ENCODE peak calls at places on chromosomes 11 and 22, in eight cellular contexts. One of them, this sample, is unnamed.

GRCh38 chr11:84260862-84261261 is 974.7 kb upstream of the CCDC90B start:
- DNase-seq in fibroblast of mammary gland: peak
- DNase-seq in cardiac muscle cell: no peak
- DNase-seq in GM20000: no peak
- DNase-seq in mucosa of descending colon: no peak
- DNase-seq in colonic mucosa: no peak
- DNase-seq in ovary: no peak
- DNase-seq in progenitor cell of endocrine pancreas: no peak
- DNase-seq in this sample: no peak

GRCh38 chr11:118147502-118147901 is 5.1 kb downstream of the SCN4B start:
- DNase-seq in fibroblast of mammary gland: no peak
- DNase-seq in GM20000: no peak
- DNase-seq in colonic mucosa: no peak
- DNase-seq in ovary: no peak
- DNase-seq in cardiac muscle cell: no peak
- DNase-seq in mucosa of descending colon: no peak
- DNase-seq in progenitor cell of endocrine pancreas: no peak
- DNase-seq in this sample: no peak

GRCh38 chr11:45109400-45109799 is 37.0 kb upstream of the PRDM11 start:
- DNase-seq in fibroblast of mammary gland: no peak
- DNase-seq in cardiac muscle cell: no peak
- DNase-seq in progenitor cell of endocrine pancreas: no peak
- DNase-seq in mucosa of descending colon: no peak
- DNase-seq in GM20000: no peak
- DNase-seq in ovary: no peak
- DNase-seq in colonic mucosa: peak
- DNase-seq in this sample: no peak

GRCh38 chr11:97201743-97202612 is 812.2 kb downstream of the JRKL start:
- DNase-seq in fibroblast of mammary gland: no peak
- DNase-seq in GM20000: no peak
- DNase-seq in ovary: no peak
- DNase-seq in colonic mucosa: no peak
- DNase-seq in cardiac muscle cell: no peak
- DNase-seq in progenitor cell of endocrine pancreas: no peak
- DNase-seq in mucosa of descending colon: no peak
- DNase-seq in this sample: no peak

GRCh38 chr22:45082795-45083194 is 73.0 kb upstream of the PHF21B start:
- DNase-seq in colonic mucosa: no peak
- DNase-seq in progenitor cell of endocrine pancreas: no peak
- DNase-seq in GM20000: no peak
- DNase-seq in mucosa of descending colon: no peak
- DNase-seq in cardiac muscle cell: peak
- DNase-seq in fibroblast of mammary gland: peak
- DNase-seq in ovary: no peak
- DNase-seq in this sample: no peak

GRCh38 chr22:32044913-32045312 is 1.9 kb downstream of the SLC5A1 start:
- DNase-seq in fibroblast of mammary gland: peak
- DNase-seq in progenitor cell of endocrine pancreas: no peak
- DNase-seq in colonic mucosa: peak
- DNase-seq in mucosa of descending colon: peak
- DNase-seq in GM20000: no peak
- DNase-seq in cardiac muscle cell: no peak
- DNase-seq in ovary: no peak
- DNase-seq in this sample: no peak

GRCh38 chr22:16970446-16970845 is 37.6 kb downstream of the GAB4 start:
- DNase-seq in fibroblast of mammary gland: no peak
- DNase-seq in ovary: no peak
- DNase-seq in GM20000: no peak
- DNase-seq in colonic mucosa: no peak
- DNase-seq in progenitor cell of endocrine pancreas: no peak
- DNase-seq in cardiac muscle cell: no peak
- DNase-seq in mucosa of descending colon: no peak
- DNase-seq in this sample: no peak

GRCh38 chr11:70678931-70679900 is 280.9 kb downstream of the CTTN start:
- DNase-seq in cardiac muscle cell: no peak
- DNase-seq in progenitor cell of endocrine pancreas: no peak
- DNase-seq in colonic mucosa: no peak
- DNase-seq in GM20000: no peak
- DNase-seq in mucosa of descending colon: no peak
- DNase-seq in fibroblast of mammary gland: no peak
- DNase-seq in ovary: no peak
- DNase-seq in this sample: no peak

GRCh38 chr22:37604074-37604473 is 4.6 kb upstream of the GGA1 start:
- DNase-seq in progenitor cell of endocrine pancreas: no peak
- DNase-seq in mucosa of descending colon: no peak
- DNase-seq in cardiac muscle cell: no peak
- DNase-seq in ovary: no peak
- DNase-seq in fibroblast of mammary gland: no peak
- DNase-seq in colonic mucosa: no peak
- DNase-seq in GM20000: no peak
- DNase-seq in this sample: no peak

GRCh38 chr22:37601203-37601539 is 7.5 kb upstream of the GGA1 start:
- DNase-seq in mucosa of descending colon: peak
- DNase-seq in progenitor cell of endocrine pancreas: no peak
- DNase-seq in GM20000: no peak
- DNase-seq in ovary: no peak
- DNase-seq in cardiac muscle cell: no peak
- DNase-seq in colonic mucosa: no peak
- DNase-seq in fibroblast of mammary gland: no peak
- DNase-seq in this sample: no peak

GRCh38 chr22:37604875-37605274 is 3.8 kb upstream of the GGA1 start:
- DNase-seq in cardiac muscle cell: no peak
- DNase-seq in fibroblast of mammary gland: no peak
- DNase-seq in colonic mucosa: peak
- DNase-seq in ovary: no peak
- DNase-seq in progenitor cell of endocrine pancreas: no peak
- DNase-seq in mucosa of descending colon: peak
- DNase-seq in GM20000: no peak
- DNase-seq in this sample: no peak

GRCh38 chr22:37599161-37599560 is 9.5 kb upstream of the GGA1 start:
- DNase-seq in fibroblast of mammary gland: no peak
- DNase-seq in mucosa of descending colon: peak
- DNase-seq in progenitor cell of endocrine pancreas: no peak
- DNase-seq in ovary: no peak
- DNase-seq in GM20000: no peak
- DNase-seq in colonic mucosa: peak
- DNase-seq in cardiac muscle cell: no peak
- DNase-seq in this sample: no peak

GRCh38 chr22:37601540-37602442 is 6.8 kb upstream of the GGA1 start:
- DNase-seq in ovary: no peak
- DNase-seq in mucosa of descending colon: peak
- DNase-seq in progenitor cell of endocrine pancreas: no peak
- DNase-seq in cardiac muscle cell: peak
- DNase-seq in GM20000: no peak
- DNase-seq in colonic mucosa: peak
- DNase-seq in fibroblast of mammary gland: peak
- DNase-seq in this sample: no peak
- TF ChIP-seq CTCF in ovary: no peak
- TF ChIP-seq CTCF in mucosa of descending colon: no peak
- TF ChIP-seq CTCF in progenitor cell of endocrine pancreas: no peak
- TF ChIP-seq CTCF in cardiac muscle cell: no peak
- TF ChIP-seq CTCF in GM20000: no peak
- TF ChIP-seq CTCF in colonic mucosa: no peak
- TF ChIP-seq CTCF in fibroblast of mammary gland: no peak
- TF ChIP-seq CTCF in this sample: no peak

GRCh38 chr11:128303383-128303782 is 284.0 kb downstream of the ETS1 start:
- DNase-seq in mucosa of descending colon: no peak
- DNase-seq in ovary: no peak
- DNase-seq in GM20000: no peak
- DNase-seq in cardiac muscle cell: no peak
- DNase-seq in fibroblast of mammary gland: no peak
- DNase-seq in colonic mucosa: no peak
- DNase-seq in progenitor cell of endocrine pancreas: no peak
- DNase-seq in this sample: no peak

GRCh38 chr11:128304666-128305485 is 282.5 kb downstream of the ETS1 start:
- DNase-seq in ovary: no peak
- DNase-seq in fibroblast of mammary gland: no peak
- DNase-seq in colonic mucosa: no peak
- DNase-seq in cardiac muscle cell: no peak
- DNase-seq in GM20000: no peak
- DNase-seq in progenitor cell of endocrine pancreas: no peak
- DNase-seq in mucosa of descending colon: no peak
- DNase-seq in this sample: no peak

GRCh38 chr11:128305588-128305987 is 281.8 kb downstream of the ETS1 start:
- DNase-seq in fibroblast of mammary gland: no peak
- DNase-seq in progenitor cell of endocrine pancreas: no peak
- DNase-seq in ovary: no peak
- DNase-seq in GM20000: no peak
- DNase-seq in mucosa of descending colon: no peak
- DNase-seq in colonic mucosa: no peak
- DNase-seq in cardiac muscle cell: no peak
- DNase-seq in this sample: no peak

GRCh38 chr11:128300785-128301184 is 286.6 kb downstream of the ETS1 start:
- DNase-seq in fibroblast of mammary gland: no peak
- DNase-seq in colonic mucosa: no peak
- DNase-seq in progenitor cell of endocrine pancreas: no peak
- DNase-seq in ovary: no peak
- DNase-seq in cardiac muscle cell: no peak
- DNase-seq in mucosa of descending colon: no peak
- DNase-seq in GM20000: no peak
- DNase-seq in this sample: no peak

DNA sequence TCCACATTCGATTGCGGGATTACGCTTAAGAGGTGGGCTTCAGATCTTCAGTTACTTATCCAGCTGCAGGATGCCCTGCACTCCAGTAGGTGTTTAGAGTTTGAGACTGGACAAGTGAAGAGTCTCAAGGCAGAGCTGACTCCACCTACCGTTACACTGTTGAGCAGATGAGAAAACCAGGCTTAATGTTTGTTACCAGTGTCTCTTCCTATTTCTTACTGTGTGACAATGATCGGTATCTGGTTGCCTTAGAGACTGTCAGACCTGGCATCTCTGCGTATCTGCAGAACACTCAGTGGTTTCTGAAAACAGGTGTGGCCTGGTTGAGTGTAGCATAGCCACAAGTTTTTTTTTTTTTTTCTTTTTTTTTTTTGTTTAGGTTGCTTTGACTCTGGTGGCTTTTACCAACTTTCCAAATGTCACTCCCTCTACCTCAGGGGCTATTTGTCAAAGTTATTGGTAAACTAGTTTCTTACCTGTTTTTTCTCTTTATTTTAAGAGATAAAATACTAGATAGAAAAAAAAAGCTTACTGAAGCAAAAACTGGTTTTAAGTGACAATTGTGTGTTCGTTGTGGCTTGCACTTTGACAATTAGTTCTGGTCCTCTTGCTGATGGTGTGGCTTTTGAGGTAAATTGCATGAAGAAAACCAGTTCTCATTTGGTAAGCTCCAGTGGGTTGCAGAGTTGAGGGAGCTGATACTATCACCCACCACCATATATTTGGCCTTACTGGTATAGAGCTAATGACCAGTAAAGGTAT is 284.8 kb downstream of the ETS1 start:
- DNase-seq in ovary: no peak
- DNase-seq in fibroblast of mammary gland: no peak
- DNase-seq in mucosa of descending colon: peak
- DNase-seq in cardiac muscle cell: no peak
- DNase-seq in progenitor cell of endocrine pancreas: no peak
- DNase-seq in colonic mucosa: no peak
- DNase-seq in GM20000: peak
- DNase-seq in this sample: no peak
- TF ChIP-seq CTCF in ovary: no peak
- TF ChIP-seq CTCF in fibroblast of mammary gland: no peak
- TF ChIP-seq CTCF in mucosa of descending colon: no peak
- TF ChIP-seq CTCF in cardiac muscle cell: no peak
- TF ChIP-seq CTCF in progenitor cell of endocrine pancreas: no peak
- TF ChIP-seq CTCF in colonic mucosa: no peak
- TF ChIP-seq CTCF in GM20000: no peak
- TF ChIP-seq CTCF in this sample: no peak

GRCh38 chr22:38018938-38019827 is 34.8 kb upstream of the SOX10 start:
- DNase-seq in GM20000: no peak
- DNase-seq in ovary: no peak
- DNase-seq in fibroblast of mammary gland: no peak
- DNase-seq in colonic mucosa: no peak
- DNase-seq in cardiac muscle cell: no peak
- DNase-seq in mucosa of descending colon: no peak
- DNase-seq in progenitor cell of endocrine pancreas: no peak
- DNase-seq in this sample: no peak

GRCh38 chr22:38014083-38014482 is 29.7 kb upstream of the SOX10 start:
- DNase-seq in cardiac muscle cell: no peak
- DNase-seq in colonic mucosa: no peak
- DNase-seq in mucosa of descending colon: no peak
- DNase-seq in progenitor cell of endocrine pancreas: no peak
- DNase-seq in fibroblast of mammary gland: no peak
- DNase-seq in ovary: no peak
- DNase-seq in GM20000: no peak
- DNase-seq in this sample: no peak

GRCh38 chr22:38017939-38018885 is 33.9 kb upstream of the SOX10 start:
- DNase-seq in progenitor cell of endocrine pancreas: no peak
- DNase-seq in cardiac muscle cell: no peak
- DNase-seq in mucosa of descending colon: no peak
- DNase-seq in GM20000: no peak
- DNase-seq in ovary: no peak
- DNase-seq in fibroblast of mammary gland: no peak
- DNase-seq in colonic mucosa: no peak
- DNase-seq in this sample: no peak

GRCh38 chr22:38016182-38017078 is 32.1 kb upstream of the SOX10 start:
- DNase-seq in fibroblast of mammary gland: peak
- DNase-seq in mucosa of descending colon: peak
- DNase-seq in progenitor cell of endocrine pancreas: no peak
- DNase-seq in colonic mucosa: peak
- DNase-seq in GM20000: no peak
- DNase-seq in ovary: peak
- DNase-seq in cardiac muscle cell: peak
- DNase-seq in this sample: no peak

GRCh38 chr22:38017272-38017920 is 33.0 kb upstream of the SOX10 start:
- DNase-seq in GM20000: no peak
- DNase-seq in ovary: peak
- DNase-seq in progenitor cell of endocrine pancreas: no peak
- DNase-seq in mucosa of descending colon: peak
- DNase-seq in colonic mucosa: peak
- DNase-seq in cardiac muscle cell: peak
- DNase-seq in fibroblast of mammary gland: peak
- DNase-seq in this sample: peak
- TF ChIP-seq CTCF in GM20000: no peak
- TF ChIP-seq CTCF in ovary: no peak
- TF ChIP-seq CTCF in progenitor cell of endocrine pancreas: no peak
- TF ChIP-seq CTCF in mucosa of descending colon: no peak
- TF ChIP-seq CTCF in colonic mucosa: no peak
- TF ChIP-seq CTCF in cardiac muscle cell: peak
- TF ChIP-seq CTCF in fibroblast of mammary gland: no peak
- TF ChIP-seq CTCF in this sample: no peak

GRCh38 chr11:23206736-23207336 is 346.6 kb upstream of the CCDC179 start:
- DNase-seq in GM20000: no peak
- DNase-seq in progenitor cell of endocrine pancreas: no peak
- DNase-seq in mucosa of descending colon: no peak
- DNase-seq in colonic mucosa: no peak
- DNase-seq in cardiac muscle cell: peak
- DNase-seq in fibroblast of mammary gland: no peak
- DNase-seq in ovary: no peak
- DNase-seq in this sample: no peak

GRCh38 chr11:23205156-23205871 is 345.0 kb upstream of the CCDC179 start:
- DNase-seq in fibroblast of mammary gland: peak
- DNase-seq in ovary: no peak
- DNase-seq in mucosa of descending colon: no peak
- DNase-seq in progenitor cell of endocrine pancreas: no peak
- DNase-seq in GM20000: no peak
- DNase-seq in colonic mucosa: no peak
- DNase-seq in cardiac muscle cell: peak
- DNase-seq in this sample: no peak

DNA sequence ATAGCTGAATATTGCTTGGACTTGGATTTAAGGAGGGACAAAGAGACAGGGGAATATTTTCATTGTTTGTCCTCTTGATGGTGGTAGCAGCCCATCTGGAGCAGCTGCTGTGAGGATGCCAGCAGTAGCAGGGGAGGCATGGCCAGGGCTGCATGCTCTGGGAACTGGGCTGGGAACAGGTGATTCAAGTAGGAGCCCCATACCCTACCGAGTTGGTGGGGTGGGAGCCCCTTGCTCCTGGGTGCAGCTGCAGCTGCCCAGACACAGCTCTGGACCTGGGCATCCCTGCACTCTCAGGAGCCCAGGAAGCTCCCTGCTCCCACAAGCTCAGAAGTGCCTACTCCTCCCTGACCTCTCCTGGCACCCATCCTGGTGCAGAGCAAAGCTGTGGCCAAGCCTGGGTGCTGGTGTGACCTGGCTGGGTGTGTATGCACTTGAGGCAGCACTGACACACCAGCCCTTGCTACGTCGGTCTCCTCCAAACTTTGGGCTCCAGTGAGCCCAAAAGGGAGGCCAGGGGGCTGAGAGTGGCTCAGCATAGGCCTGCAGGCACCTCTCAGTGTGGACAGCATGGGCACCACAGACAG is 341.8 kb upstream of the CCDC179 start:
- DNase-seq in fibroblast of mammary gland: no peak
- DNase-seq in GM20000: no peak
- DNase-seq in ovary: no peak
- DNase-seq in mucosa of descending colon: no peak
- DNase-seq in progenitor cell of endocrine pancreas: no peak
- DNase-seq in cardiac muscle cell: no peak
- DNase-seq in colonic mucosa: no peak
- DNase-seq in this sample: no peak
- TF ChIP-seq CTCF in fibroblast of mammary gland: no peak
- TF ChIP-seq CTCF in GM20000: no peak
- TF ChIP-seq CTCF in ovary: no peak
- TF ChIP-seq CTCF in mucosa of descending colon: no peak
- TF ChIP-seq CTCF in progenitor cell of endocrine pancreas: no peak
- TF ChIP-seq CTCF in cardiac muscle cell: no peak
- TF ChIP-seq CTCF in colonic mucosa: no peak
- TF ChIP-seq CTCF in this sample: no peak

This sample was measured in omental fat pad.